ENCODE peak calls at places on chromosomes 4 and X, in seven cellular contexts. Z is NCI-H774, Q is HepG2, D is NT2/D1, E is epithelial cell of esophagus, I is T follicular helper cell, M is D341Med. L is an unnamed sample.

GRCh38 chr4:8238061-8238511 is 31.5 kb upstream of the HTRA3 start:
- DNase-seq in Z (peak; percentile 6), Q (no peak), D (no peak), E (peak; percentile 69), I (peak; percentile 33), M (no peak), L (no peak)

GRCh38 chr4:185997287-185997686 is 71.7 kb upstream of the TLR3 start:
- DNase-seq in Z (no peak), Q (no peak), D (no peak), E (no peak), I (no peak), M (no peak), L (no peak)

GRCh38 chrX:153771686-153772607 is 7.9 kb downstream of the PLXNB3 start:
- DNase-seq in Z (no peak), Q (no peak), D (no peak), E (no peak), I (no peak), M (peak; percentile 5), L (no peak)

GRCh38 chrX:125953769-125954168 is 212.3 kb downstream of the DCAF12L2 start:
- DNase-seq in Z (no peak), Q (no peak), D (no peak), E (peak; percentile 18), I (no peak), M (no peak), L (no peak)

GRCh38 chrX:131332331-131332730 is 43.2 kb upstream of the IGSF1 start:
- DNase-seq in Z (no peak), Q (peak; percentile 80), D (no peak), E (no peak), I (no peak), M (no peak), L (no peak)

GRCh38 chr4:6516762-6517161 is 44.3 kb upstream of the PPP2R2C start:
- DNase-seq in Z (no peak), Q (no peak), D (no peak), E (no peak), I (no peak), M (no peak), L (no peak)

GRCh38 chr4:79224777-79225104 is 101.1 kb downstream of the NAA11 start:
- DNase-seq in Z (no peak), Q (no peak), D (no peak), E (no peak), I (no peak), M (no peak), L (no peak)

GRCh38 chrX:25976683-25977310 is 161.3 kb upstream of the MAGEB18 start:
- DNase-seq in Z (no peak), Q (no peak), D (peak; percentile 5), E (no peak), I (no peak), M (peak; percentile 32), L (no peak)

GRCh38 chrX:47174846-47175587 is 18.6 kb upstream of the UBA1 start:
- DNase-seq in Z (no peak), Q (no peak), D (no peak), E (no peak), I (no peak), M (no peak), L (peak; percentile 41)

GRCh38 chrX:30657542-30658238 is 4.5 kb downstream of the GK start:
- DNase-seq in Z (no peak), Q (no peak), D (no peak), E (peak; percentile 84), I (no peak), M (no peak), L (no peak)

GRCh38 chrX:154411322-154411980 is at the start of gene TAFAZZIN:
- DNase-seq in Z (peak; percentile 51), Q (peak; percentile 21), D (no peak), E (peak; percentile 62), I (peak; percentile 56), M (peak; percentile 90), L (peak; percentile 54)

GRCh38 chr4:37268311-37268710 is 23.8 kb downstream of the NWD2 start:
- DNase-seq in Z (no peak), Q (no peak), D (no peak), E (peak; percentile 18), I (no peak), M (no peak), L (no peak)

GRCh38 chr4:147194604-147195003 is 248.9 kb upstream of the TTC29 start:
- DNase-seq in Z (no peak), Q (no peak), D (no peak), E (no peak), I (no peak), M (no peak), L (no peak)

GRCh38 chr4:87069037-87069742 is 134.4 kb downstream of the AFF1 start:
- DNase-seq in Z (no peak), Q (no peak), D (no peak), E (no peak), I (no peak), M (peak; percentile 43), L (no peak)

GRCh38 chrX:94454606-94455005 is 780.6 kb downstream of the FAM133A start:
- DNase-seq in Z (no peak), Q (no peak), D (peak; percentile 38), E (no peak), I (no peak), M (no peak), L (no peak)

GRCh38 chr4:25872851-25873631 is 10.3 kb upstream of the SEL1L3 start:
- DNase-seq in Z (no peak), Q (no peak), D (no peak), E (no peak), I (no peak), M (no peak), L (no peak)

GRCh38 chr4:14069871-14070270 is 442.3 kb upstream of the BOD1L1 start:
- DNase-seq in Z (no peak), Q (no peak), D (no peak), E (no peak), I (no peak), M (no peak), L (no peak)

GRCh38 chrX:28022371-28022770 is 41.1 kb upstream of the DCAF8L1 start:
- DNase-seq in Z (no peak), Q (no peak), D (no peak), E (peak; percentile 64), I (no peak), M (no peak), L (no peak)

GRCh38 chr4:24763631-24764302 is 31.6 kb upstream of the SOD3 start:
- DNase-seq in Z (no peak), Q (no peak), D (no peak), E (peak; percentile 98), I (no peak), M (peak; percentile 51), L (no peak)

GRCh38 chrX:22300130-22300529 is 27.4 kb downstream of the CBLL2 start:
- DNase-seq in Z (peak; percentile 60), Q (no peak), D (no peak), E (peak; percentile 65), I (no peak), M (no peak), L (no peak)

GRCh38 chr4:10276152-10276551 is 159.6 kb upstream of the WDR1 start:
- DNase-seq in Z (no peak), Q (no peak), D (no peak), E (no peak), I (no peak), M (no peak), L (no peak)

GRCh38 chr4:107755841-107756356 is 35.9 kb upstream of the PAPSS1 start:
- DNase-seq in Z (no peak), Q (peak; percentile 37), D (no peak), E (no peak), I (no peak), M (no peak), L (no peak)

GRCh38 chr4:55431710-55432336 is 36.1 kb downstream of the TMEM165 start:
- DNase-seq in Z (no peak), Q (no peak), D (no peak), E (no peak), I (no peak), M (no peak), L (no peak)

GRCh38 chr4:179465131-179465797 is 2023.0 kb upstream of the AGA start:
- DNase-seq in Z (no peak), Q (no peak), D (peak; percentile 44), E (peak; percentile 79), I (no peak), M (no peak), L (no peak)

GRCh38 chrX:16807548-16807947 is 21.3 kb downstream of the TXLNG start:
- DNase-seq in Z (no peak), Q (no peak), D (no peak), E (no peak), I (no peak), M (no peak), L (no peak)

GRCh38 chr4:138788857-138789256 is 226.7 kb upstream of the NOCT start:
- DNase-seq in Z (no peak), Q (no peak), D (no peak), E (no peak), I (no peak), M (no peak), L (no peak)

GRCh38 chr4:41359069-41359769 is 102.5 kb downstream of the UCHL1 start:
- DNase-seq in Z (peak; percentile 70), Q (no peak), D (no peak), E (no peak), I (no peak), M (peak; percentile 59), L (no peak)

L was measured in CD8-positive, alpha-beta T cell.